ENCODE peak calls at places on chromosomes 11 and 22, in four cellular contexts. A, Z, H and J are unnamed samples.

GRCh38 chr11:83521647-83522596 is 235.8 kb upstream of the CCDC90B start:
- DNase-seq in A (no peak), H (peak), Z (no peak), J (no peak)

GRCh38 chr22:31921106-31921505 is 23.2 kb upstream of the YWHAH start:
- DNase-seq in A (no peak), H (no peak), Z (no peak), J (no peak)

GRCh38 chr11:126053340-126054286 is 9.1 kb downstream of the CDON start:
- DNase-seq in A (no peak), Z (no peak), H (no peak), J (no peak)

GRCh38 chr11:2586793-2587131 is 113.0 kb downstream of the KCNQ1OT1 start:
- DNase-seq in A (no peak), Z (no peak), H (no peak), J (no peak)

GRCh38 chr11:62398011-62398994 is 20.5 kb upstream of the SCGB1A1 start:
- DNase-seq in A (no peak), H (peak), Z (no peak), J (peak)

GRCh38 chr11:112227002-112227401 is 774 bp downstream of the PTS start:
- DNase-seq in H (peak), Z (no peak), A (no peak), J (no peak)

GRCh38 chr22:43270314-43270908 is 72.8 kb downstream of the SCUBE1 start:
- DNase-seq in H (no peak), A (no peak), Z (no peak), J (no peak)

GRCh38 chr22:42318967-42319366 is 48.5 kb upstream of the TCF20 start:
- DNase-seq in Z (no peak), H (no peak), A (no peak), J (no peak)

GRCh38 chr11:117888140-117888561 is 11.7 kb upstream of the FXYD6 start:
- DNase-seq in Z (no peak), H (no peak), A (no peak), J (no peak)